ENCODE peak calls at places on chromosome 6, in four cellular contexts. Y, Z, C and V are unnamed samples.

GRCh38 chr6:128519931-128520435 is 416 bp downstream of the PTPRK start:
- DNase-seq in Y (no peak), Z (peak), C (no peak), V (no peak)

GRCh38 chr6:11196511-11197174 is 35.8 kb downstream of the NEDD9 start:
- DNase-seq in Y (no peak), Z (no peak), C (peak), V (no peak)

GRCh38 chr6:33426590-33427563 is 7.0 kb downstream of the SYNGAP1 start:
- DNase-seq in Y (no peak), Z (peak), C (no peak), V (no peak)

GRCh38 chr6:112931835-112932234 is 584.7 kb downstream of the RFPL4B start:
- DNase-seq in Y (no peak), Z (no peak), C (peak), V (no peak)

GRCh38 chr6:42197574-42198362 is 3.0 kb upstream of the GUCA1B start:
- DNase-seq in Y (peak), Z (no peak), C (peak), V (no peak)

GRCh38 chr6:159701413-159701999 is 8.5 kb upstream of the SOD2 start:
- DNase-seq in Y (no peak), Z (no peak), C (peak), V (no peak)

GRCh38 chr6:165308926-165309731 is at the start of gene C6orf118:
- DNase-seq in Y (peak), Z (no peak), C (peak), V (peak)

GRCh38 chr6:83853178-83853967 is at the start of gene RIPPLY2:
- DNase-seq in Y (peak), Z (no peak), C (peak), V (no peak)

GRCh38 chr6:130600880-130601341 is 226.3 kb upstream of the SMLR1 start:
- DNase-seq in Y (no peak), Z (no peak), C (peak), V (no peak)

GRCh38 chr6:151911401-151911800 is 103.9 kb downstream of the ESR1 start:
- DNase-seq in Y (no peak), Z (no peak), C (no peak), V (no peak)

GRCh38 chr6:78505178-78505577 is 362.2 kb upstream of the IRAK1BP1 start:
- DNase-seq in Y (peak), Z (no peak), C (no peak), V (no peak)

GRCh38 chr6:165881812-165882211 is 218.8 kb upstream of the PDE10A start:
- DNase-seq in Y (no peak), Z (no peak), C (no peak), V (peak)

GRCh38 chr6:21893778-21894177 is 300.2 kb downstream of the SOX4 start:
- DNase-seq in Y (no peak), Z (no peak), C (no peak), V (no peak)

GRCh38 chr6:84197708-84198107 is 29.7 kb downstream of the CEP162 start:
- DNase-seq in Y (no peak), Z (no peak), C (no peak), V (no peak)

GRCh38 chr6:105882071-105882803 is 203.9 kb upstream of the PRDM1 start:
- DNase-seq in Y (no peak), Z (no peak), C (peak), V (no peak)

GRCh38 chr6:170374571-170375444 is 68.2 kb downstream of the FAM120B start:
- DNase-seq in Y (no peak), Z (no peak), C (no peak), V (no peak)

GRCh38 chr6:168597471-168597875 is 156.5 kb downstream of the SMOC2 start:
- DNase-seq in Y (no peak), Z (no peak), C (no peak), V (no peak)

GRCh38 chr6:154921482-154921881 is 73.6 kb upstream of the TIAM2 start:
- DNase-seq in Y (no peak), Z (peak), C (no peak), V (no peak)

GRCh38 chr6:31541059-31541657 is 645 bp downstream of the DDX39B start:
- DNase-seq in Y (no peak), Z (peak), C (peak), V (no peak)

GRCh38 chr6:166640342-166641043 is 13.4 kb upstream of the RPS6KA2 start:
- DNase-seq in Y (no peak), Z (no peak), C (no peak), V (no peak)

GRCh38 chr6:11947569-11947968 is 64.5 kb upstream of the HIVEP1 start:
- DNase-seq in Y (no peak), Z (no peak), C (no peak), V (no peak)

GRCh38 chr6:149028767-149029405 is 282.1 kb downstream of the UST start:
- DNase-seq in Y (peak), Z (peak), C (peak), V (peak)

GRCh38 chr6:6841571-6841970 is 253.1 kb downstream of the LY86 start:
- DNase-seq in Y (no peak), Z (no peak), C (no peak), V (no peak)

GRCh38 chr6:157791461-157791860 is 31.6 kb upstream of the SNX9 start:
- DNase-seq in Y (no peak), Z (no peak), C (no peak), V (no peak)

GRCh38 chr6:138818496-138819194 is 22.8 kb downstream of the ECT2L start:
- DNase-seq in Y (no peak), Z (peak), C (no peak), V (no peak)

GRCh38 chr6:100257661-100258395 is 206.9 kb downstream of the SIM1 start:
- DNase-seq in Y (peak), Z (no peak), C (peak), V (no peak)

GRCh38 chr6:164911873-164912580 is 397.4 kb downstream of the C6orf118 start:
- DNase-seq in Y (peak), Z (no peak), C (no peak), V (no peak)

GRCh38 chr6:7924867-7925266 is 14.3 kb upstream of the TXNDC5 start:
- DNase-seq in Y (no peak), Z (no peak), C (no peak), V (no peak)